ENCODE peak calls at places on chromosomes 2 and 18, in eight cellular contexts. W, F, I, Z, L, S, U and H are unnamed samples.

GRCh38 chr2:216616083-216616678 is 17.0 kb upstream of the IGFBP2 start:
- DNase-seq in U (no peak), S (no peak), Z (no peak), L (no peak), I (no peak), W (no peak), F (no peak), H (no peak)

GRCh38 chr2:231617059-231617926 is 24.6 kb downstream of the TEX44 start:
- DNase-seq in I (no peak), S (no peak), L (no peak), W (no peak), F (no peak), U (no peak), Z (no peak), H (no peak)

GRCh38 chr2:167140767-167141166 is 252.5 kb downstream of the XIRP2 start:
- DNase-seq in I (no peak), L (peak; percentile 97), F (no peak), Z (peak; percentile 71), W (peak; percentile 56), S (no peak), U (no peak), H (no peak)

GRCh38 chr2:160652236-160652635 is 158.6 kb upstream of the RBMS1 start:
- DNase-seq in S (no peak), Z (no peak), U (no peak), L (peak; percentile 34), F (no peak), I (peak; percentile 19), W (peak; percentile 58), H (no peak)

GRCh38 chr2:221323513-221323912 is 248.6 kb downstream of the EPHA4 start:
- DNase-seq in Z (no peak), W (no peak), L (no peak), S (no peak), U (no peak), I (no peak), F (no peak), H (no peak)

GRCh38 chr2:121501070-121501469 is 29.6 kb upstream of the RNU4ATAC start:
- DNase-seq in L (peak; percentile 81), W (peak; percentile 57), Z (no peak), F (no peak), U (no peak), I (no peak), S (no peak), H (no peak)

GRCh38 chr18:68233043-68233442 is 481.9 kb downstream of the TMX3 start:
- DNase-seq in I (no peak), L (no peak), Z (no peak), F (no peak), U (no peak), S (no peak), W (no peak), H (no peak)

GRCh38 chr2:109446531-109447131 is 167.1 kb downstream of the SEPTIN10 start:
- DNase-seq in Z (no peak), W (no peak), U (peak; percentile 31), S (peak; percentile 68), F (no peak), L (no peak), I (no peak), H (no peak)

GRCh38 chr18:24982831-24983230 is 369.1 kb downstream of the ZNF521 start:
- DNase-seq in W (no peak), S (no peak), I (no peak), F (no peak), Z (no peak), U (no peak), L (peak; percentile 75), H (no peak)

GRCh38 chr2:216115224-216115582 is 6.1 kb downstream of the XRCC5 start:
- DNase-seq in L (no peak), I (no peak), U (no peak), Z (no peak), S (no peak), W (no peak), F (no peak), H (peak; percentile 53)

GRCh38 chr2:174605687-174606086 is 8.1 kb upstream of the WIPF1 start:
- DNase-seq in Z (peak; percentile 6), I (no peak), W (no peak), S (no peak), L (peak; percentile 76), F (no peak), U (no peak), H (no peak)

GRCh38 chr2:28855193-28855592 is 14.9 kb downstream of the TRMT61B start:
- DNase-seq in Z (no peak), L (no peak), F (no peak), S (no peak), I (no peak), W (no peak), U (no peak), H (no peak)

DNA sequence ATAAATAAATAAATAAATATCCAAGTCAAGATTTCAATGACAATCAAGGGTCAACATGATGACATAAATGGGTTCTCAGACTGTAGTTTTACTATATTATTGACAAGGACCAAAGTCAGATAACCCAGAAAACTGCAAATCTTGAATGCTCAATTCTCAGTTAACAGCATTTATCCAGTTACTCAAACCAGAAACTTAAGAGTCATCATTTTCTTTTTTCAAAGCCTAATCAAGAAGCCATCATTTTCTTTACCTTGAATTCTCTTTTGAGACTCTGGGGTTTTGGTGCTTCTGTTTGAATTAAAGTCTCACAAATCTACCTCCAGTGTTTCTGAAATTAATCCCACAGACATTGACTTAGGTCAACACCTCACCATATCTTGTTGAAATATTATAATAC is 14.1 kb downstream of the TRMT61B start:
- DNase-seq in I (no peak), W (no peak), L (no peak), Z (no peak), U (no peak), F (no peak), S (no peak), H (no peak)
- H3K4me3 ChIP-seq in I (no peak overlapping the region), W (no peak overlapping the region), L (no peak overlapping the region), Z (no peak overlapping the region), U (no peak overlapping the region), F (no peak overlapping the region), S (no peak overlapping the region), H (no peak overlapping the region)

GRCh38 chr2:22734373-22735045 is 650.5 kb upstream of the KLHL29 start:
- DNase-seq in S (no peak), L (no peak), W (no peak), U (no peak), I (no peak), F (no peak), Z (no peak), H (no peak)

GRCh38 chr2:22737144-22737543 is 647.8 kb upstream of the KLHL29 start:
- DNase-seq in W (no peak), U (no peak), L (no peak), I (no peak), F (peak; percentile 13), Z (no peak), S (no peak), H (no peak)
- H3K9me3 ChIP-seq in W (peaks cover 5% of the 10 kb centered on the region), U (no peaks in the 10 kb centered on the region), L (no peaks in the 10 kb centered on the region), I (peaks cover 17% of the 10 kb centered on the region), F (no peaks in the 10 kb centered on the region), Z (no peaks in the 10 kb centered on the region), S (peaks cover 4% of the 10 kb centered on the region), H (no peaks in the 10 kb centered on the region)

GRCh38 chr2:172084734-172085459 is 410 bp upstream of the DLX1 start:
- DNase-seq in Z (peak; percentile 74), F (peak; percentile 94), L (peak; percentile 99), I (peak; percentile 57), W (no peak), U (peak; percentile 53), S (peak; percentile 93), H (peak; percentile 52)

GRCh38 chr2:172087191-172087779 is 2.0 kb downstream of the DLX1 start:
- DNase-seq in I (no peak), F (no peak), W (no peak), S (no peak), Z (no peak), U (no peak), L (peak; percentile 54), H (no peak)

GRCh38 chr2:172085460-172086159 is at the start of gene DLX1:
- DNase-seq in L (no peak), U (no peak), Z (no peak), S (peak; percentile 71), W (no peak), F (peak; percentile 74), I (no peak), H (no peak)

GRCh38 chr2:172087780-172088244 is 2.5 kb downstream of the DLX1 start:
- DNase-seq in F (no peak), U (no peak), S (peak; percentile 42), L (peak; percentile 63), W (no peak), I (no peak), Z (no peak), H (no peak)

DNA sequence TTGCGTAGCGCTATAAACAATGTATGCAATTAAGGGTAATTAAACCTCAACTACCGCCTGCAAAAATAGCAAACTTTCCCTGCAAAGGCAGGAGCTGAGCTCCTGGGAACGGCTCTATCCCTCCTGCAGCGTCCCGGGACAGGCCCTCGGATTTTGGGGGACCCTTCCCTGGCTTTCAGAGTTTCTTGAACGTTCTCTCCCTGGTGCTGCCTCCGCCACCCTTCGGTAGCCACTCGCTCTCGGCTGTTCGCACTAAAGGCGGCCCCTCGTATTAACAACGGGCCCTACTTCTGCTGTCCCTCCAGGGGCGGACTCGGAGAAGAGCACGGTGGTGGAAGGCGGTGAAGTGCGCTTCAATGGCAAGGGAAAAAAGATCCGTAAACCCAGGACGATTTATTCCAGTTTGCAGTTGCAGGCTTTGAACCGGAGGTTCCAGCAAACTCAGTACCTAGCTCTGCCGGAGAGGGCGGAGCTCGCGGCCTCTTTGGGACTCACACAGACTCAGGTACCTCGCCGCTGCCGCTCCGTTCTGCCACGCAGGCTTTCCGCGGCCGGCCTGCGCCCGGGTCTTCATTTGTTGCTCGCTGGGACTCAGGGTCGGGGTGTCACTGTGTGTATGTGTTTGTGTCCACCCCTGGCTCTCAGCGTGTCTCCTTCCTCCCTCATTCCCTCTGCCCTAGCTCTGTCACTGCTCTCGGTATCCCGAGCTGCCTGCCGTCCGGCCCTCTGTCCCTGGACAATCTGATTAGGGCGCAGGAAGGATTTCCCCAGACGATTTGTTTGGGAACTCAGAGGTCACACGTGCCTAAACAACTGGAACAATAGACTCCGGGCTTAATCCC is 1.3 kb downstream of the DLX1 start:
- DNase-seq in Z (no peak), F (peak; percentile 57), W (no peak), L (peak; percentile 65), I (no peak), U (no peak), S (peak; percentile 52), H (no peak)
- H3K4me3 ChIP-seq in Z (no peak overlapping the region), F (peak overlapping the region; percentile 49), W (no peak overlapping the region), L (peak overlapping the region; percentile 81), I (peak overlapping the region; percentile 64), U (no peak overlapping the region), S (no peak overlapping the region), H (no peak overlapping the region)

GRCh38 chr2:202717598-202718310 is 83.0 kb downstream of the FAM117B start:
- DNase-seq in L (no peak), I (no peak), Z (no peak), W (no peak), S (no peak), U (no peak), F (no peak), H (no peak)
- H3K9me3 ChIP-seq in L (no peaks in the 10 kb centered on the region), I (peaks cover 38% of the 10 kb centered on the region), Z (no peaks in the 10 kb centered on the region), W (peaks cover 22% of the 10 kb centered on the region), S (peaks cover 10% of the 10 kb centered on the region), U (peaks cover 5% of the 10 kb centered on the region), F (peaks cover 10% of the 10 kb centered on the region), H (no peaks in the 10 kb centered on the region)

GRCh38 chr2:133788391-133788790 is 220.1 kb upstream of the NCKAP5 start:
- DNase-seq in S (no peak), Z (no peak), U (no peak), I (no peak), F (no peak), L (peak; percentile 70), W (no peak), H (no peak)
- H3K4me3 ChIP-seq in S (no peak overlapping the region), Z (no peak overlapping the region), U (no peak overlapping the region), I (no peak overlapping the region), F (no peak overlapping the region), L (no peak overlapping the region), W (no peak overlapping the region), H (no peak overlapping the region)